ENCODE peak calls at places on chromosomes 12 and 14, in eight cellular contexts. N is activated CD4-positive, alpha-beta T cell treated with anti-CD3 and anti-CD28 coated beads, Interleukin-2, amount 50 U/mL, for 24 hours; D is COLO829; H is T-cell; Y is GM12891; P is NCI-H2171; B is stimulated activated CD4-positive, alpha-beta T cell treated with anti-CD3 and anti-CD28 coated beads, Interleukin-4, amount 100 ng/mL, for 24 hours; J is LoVo. L is an unnamed sample.

GRCh38 chr12:88921890-88922532 is 341.7 kb upstream of the KITLG start:
- DNase-seq in Y (no peak), N (no peak), J (no peak), H (no peak), P (no peak), B (no peak), D (no peak), L (no peak)

GRCh38 chr12:76113800-76114757 is 29.6 kb upstream of the NAP1L1 start:
- DNase-seq in J (no peak), Y (no peak), H (no peak), N (no peak), D (peak; percentile 26), P (no peak), B (no peak), L (no peak)

GRCh38 chr14:95431199-95432145 is 85.0 kb downstream of the SYNE3 start:
- DNase-seq in D (no peak), Y (no peak), H (no peak), P (no peak), B (peak; percentile 12), N (no peak), J (no peak), L (no peak)

GRCh38 chr12:127903146-127903545 is 363.8 kb upstream of the TMEM132C start:
- DNase-seq in P (no peak), D (no peak), N (no peak), J (no peak), B (no peak), H (no peak), Y (no peak), L (no peak)

GRCh38 chr12:111692575-111693210 is 6.8 kb downstream of the ACAD10 start:
- DNase-seq in D (peak; percentile 12), N (no peak), J (no peak), P (no peak), B (no peak), H (no peak), Y (no peak), L (no peak)

GRCh38 chr12:15540025-15540424 is 217.7 kb downstream of the PTPRO start:
- DNase-seq in N (no peak), B (no peak), Y (no peak), D (no peak), P (no peak), J (peak; percentile 17), H (no peak), L (no peak)

GRCh38 chr12:76915381-76916169 is 36.8 kb upstream of the CSRP2 start:
- DNase-seq in Y (no peak), P (no peak), B (no peak), J (no peak), N (no peak), H (no peak), D (no peak), L (no peak)

GRCh38 chr14:60196291-60196690 is 31.1 kb upstream of the DHRS7 start:
- DNase-seq in N (no peak), Y (no peak), D (no peak), P (no peak), J (no peak), B (no peak), H (no peak), L (no peak)

GRCh38 chr14:57464013-57464730 is 29.5 kb downstream of the CCDC198 start:
- DNase-seq in H (no peak), P (no peak), N (no peak), Y (no peak), D (no peak), J (no peak), B (no peak), L (no peak)

GRCh38 chr14:55756563-55756962 is 176.6 kb downstream of the KTN1 start:
- DNase-seq in N (no peak), D (no peak), B (no peak), J (no peak), Y (no peak), H (no peak), P (no peak), L (no peak)

GRCh38 chr14:89908712-89909450 is 45.6 kb downstream of the EFCAB11 start:
- DNase-seq in D (no peak), P (peak; percentile 21), Y (no peak), B (no peak), N (no peak), J (no peak), H (no peak), L (no peak)

GRCh38 chr12:11635341-11635740 is 14.1 kb upstream of the ETV6 start:
- DNase-seq in Y (no peak), J (no peak), B (no peak), N (no peak), D (no peak), P (no peak), H (no peak), L (no peak)

GRCh38 chr14:32203928-32204357 is 874 bp upstream of the RNU6-8 start:
- DNase-seq in J (no peak), P (no peak), H (no peak), Y (no peak), N (no peak), D (no peak), B (peak; percentile 25), L (peak; percentile 6)

GRCh38 chr12:3129301-3130052 is 52.3 kb downstream of the TSPAN9 start:
- DNase-seq in B (no peak), H (no peak), Y (no peak), P (no peak), J (no peak), N (no peak), D (no peak), L (peak; percentile 35)

GRCh38 chr12:125239563-125239962 is 174.3 kb downstream of the AACS start:
- DNase-seq in P (no peak), Y (no peak), N (no peak), H (no peak), D (no peak), J (no peak), B (no peak), L (no peak)

GRCh38 chr12:112881602-112882001 is 25.2 kb upstream of the OAS1 start:
- DNase-seq in J (no peak), H (no peak), D (no peak), N (no peak), B (no peak), P (peak; percentile 59), Y (no peak), L (no peak)

GRCh38 chr14:65290830-65291229 is 121.7 kb upstream of the FUT8 start:
- DNase-seq in Y (no peak), H (no peak), P (no peak), J (peak; percentile 83), N (no peak), D (peak; percentile 91), B (peak; percentile 64), L (peak; percentile 74)

GRCh38 chr14:64569108-64570045 is 19.6 kb downstream of the PPP1R36 start:
- DNase-seq in N (no peak), P (no peak), H (no peak), J (peak; percentile 34), Y (no peak), B (no peak), D (peak; percentile 86), L (no peak)

GRCh38 chr14:101355284-101355683 is 206.0 kb upstream of the DIO3 start:
- DNase-seq in N (no peak), B (no peak), J (no peak), P (no peak), H (no peak), D (no peak), Y (no peak), L (no peak)

GRCh38 chr12:115761784-115762183 is 515.7 kb downstream of the MED13L start:
- DNase-seq in H (no peak), D (no peak), B (no peak), Y (no peak), J (no peak), N (no peak), P (no peak), L (no peak)

GRCh38 chr12:55642275-55643068 is 5.8 kb downstream of the OR10P1 start:
- DNase-seq in P (no peak), N (no peak), D (no peak), J (no peak), B (no peak), Y (no peak), H (no peak), L (peak; percentile 10)

GRCh38 chr12:114440450-114441383 is 34.8 kb upstream of the TBX5 start:
- DNase-seq in H (no peak), Y (no peak), N (no peak), B (no peak), J (no peak), P (no peak), D (no peak), L (no peak)

L was measured in T-helper 2 cell treated with Interferon-gamma antibody and Interleukin-4, amounts not matched to agents 5 μg/mL and 100 μg/mL, for 36 hours.